ENCODE peak calls at places on chromosome X, in eight cellular contexts. One of them, this sample, is unnamed.

GRCh38 chrX:3697701-3698279 is 15.7 kb downstream of the PRKX start:
- DNase-seq in DND-41: no peak
- DNase-seq in A549: no peak
- DNase-seq in OCI-LY7: no peak
- DNase-seq in gastrocnemius medialis: peak
- DNase-seq in GM23338: no peak
- DNase-seq in endothelial cell: no peak
- DNase-seq in heart left ventricle: peak
- DNase-seq in this sample: no peak

GRCh38 chrX:13463608-13464007 is 105.8 kb upstream of the EGFL6 start:
- DNase-seq in DND-41: peak
- DNase-seq in A549: peak
- DNase-seq in OCI-LY7: peak
- DNase-seq in gastrocnemius medialis: peak
- DNase-seq in GM23338: no peak
- DNase-seq in endothelial cell: no peak
- DNase-seq in heart left ventricle: peak
- DNase-seq in this sample: no peak

GRCh38 chrX:44744828-44745227 is 99.0 kb upstream of the DUSP21 start:
- DNase-seq in DND-41: no peak
- DNase-seq in A549: no peak
- DNase-seq in OCI-LY7: no peak
- DNase-seq in gastrocnemius medialis: no peak
- DNase-seq in GM23338: no peak
- DNase-seq in endothelial cell: no peak
- DNase-seq in heart left ventricle: no peak
- DNase-seq in this sample: no peak

GRCh38 chrX:13028871-13029336 is 15.5 kb downstream of the FAM9C start:
- DNase-seq in DND-41: no peak
- DNase-seq in A549: peak
- DNase-seq in OCI-LY7: no peak
- DNase-seq in gastrocnemius medialis: no peak
- DNase-seq in GM23338: peak
- DNase-seq in endothelial cell: no peak
- DNase-seq in heart left ventricle: no peak
- DNase-seq in this sample: no peak

GRCh38 chrX:23742693-23743622 is at the start of gene ACOT9:
- DNase-seq in DND-41: peak
- DNase-seq in A549: peak
- DNase-seq in OCI-LY7: peak
- DNase-seq in gastrocnemius medialis: peak
- DNase-seq in GM23338: peak
- DNase-seq in endothelial cell: peak
- DNase-seq in heart left ventricle: peak
- DNase-seq in this sample: peak

GRCh38 chrX:36908801-36909403 is 99.3 kb upstream of the FAM47C start:
- DNase-seq in DND-41: no peak
- DNase-seq in A549: peak
- DNase-seq in OCI-LY7: peak
- DNase-seq in gastrocnemius medialis: no peak
- DNase-seq in GM23338: peak
- DNase-seq in endothelial cell: no peak
- DNase-seq in heart left ventricle: no peak
- DNase-seq in this sample: no peak

GRCh38 chrX:13053171-13053570 is 8.8 kb upstream of the FAM9C start:
- DNase-seq in DND-41: no peak
- DNase-seq in A549: no peak
- DNase-seq in OCI-LY7: no peak
- DNase-seq in gastrocnemius medialis: no peak
- DNase-seq in GM23338: no peak
- DNase-seq in endothelial cell: no peak
- DNase-seq in heart left ventricle: no peak
- DNase-seq in this sample: no peak

GRCh38 chrX:153651540-153652079 is 4.6 kb downstream of the DUSP9 start:
- DNase-seq in DND-41: no peak
- DNase-seq in A549: peak
- DNase-seq in OCI-LY7: peak
- DNase-seq in gastrocnemius medialis: no peak
- DNase-seq in GM23338: peak
- DNase-seq in endothelial cell: no peak
- DNase-seq in heart left ventricle: no peak
- DNase-seq in this sample: no peak

GRCh38 chrX:119549327-119550016 is 15.7 kb downstream of the STEEP1 start:
- DNase-seq in DND-41: no peak
- DNase-seq in A549: no peak
- DNase-seq in OCI-LY7: peak
- DNase-seq in gastrocnemius medialis: no peak
- DNase-seq in GM23338: no peak
- DNase-seq in endothelial cell: no peak
- DNase-seq in heart left ventricle: no peak
- DNase-seq in this sample: no peak

GRCh38 chrX:16737024-16737423 is 17.6 kb downstream of the SYAP1 start:
- DNase-seq in DND-41: no peak
- DNase-seq in A549: no peak
- DNase-seq in OCI-LY7: no peak
- DNase-seq in gastrocnemius medialis: no peak
- DNase-seq in GM23338: no peak
- DNase-seq in endothelial cell: no peak
- DNase-seq in heart left ventricle: no peak
- DNase-seq in this sample: no peak

GRCh38 chrX:129823523-129823922 is 20.2 kb downstream of the ZDHHC9 start:
- DNase-seq in DND-41: no peak
- DNase-seq in A549: no peak
- DNase-seq in OCI-LY7: no peak
- DNase-seq in gastrocnemius medialis: no peak
- DNase-seq in GM23338: no peak
- DNase-seq in endothelial cell: no peak
- DNase-seq in heart left ventricle: no peak
- DNase-seq in this sample: peak

GRCh38 chrX:28205126-28205525 is 223.9 kb upstream of the DCAF8L1 start:
- DNase-seq in DND-41: no peak
- DNase-seq in A549: no peak
- DNase-seq in OCI-LY7: no peak
- DNase-seq in gastrocnemius medialis: no peak
- DNase-seq in GM23338: no peak
- DNase-seq in endothelial cell: no peak
- DNase-seq in heart left ventricle: no peak
- DNase-seq in this sample: no peak

GRCh38 chrX:111352424-111352823 is 59.6 kb downstream of the DCX start:
- DNase-seq in DND-41: no peak
- DNase-seq in A549: peak
- DNase-seq in OCI-LY7: no peak
- DNase-seq in gastrocnemius medialis: peak
- DNase-seq in GM23338: no peak
- DNase-seq in endothelial cell: no peak
- DNase-seq in heart left ventricle: peak
- DNase-seq in this sample: no peak

GRCh38 chrX:154805696-154806091 is 409 bp upstream of the MPP1 start:
- DNase-seq in DND-41: no peak
- DNase-seq in A549: no peak
- DNase-seq in OCI-LY7: no peak
- DNase-seq in gastrocnemius medialis: no peak
- DNase-seq in GM23338: peak
- DNase-seq in endothelial cell: no peak
- DNase-seq in heart left ventricle: no peak
- DNase-seq in this sample: no peak

GRCh38 chrX:120144178-120144844 is 14.1 kb upstream of the RHOXF2 start:
- DNase-seq in DND-41: no peak
- DNase-seq in A549: no peak
- DNase-seq in OCI-LY7: no peak
- DNase-seq in gastrocnemius medialis: no peak
- DNase-seq in GM23338: peak
- DNase-seq in endothelial cell: no peak
- DNase-seq in heart left ventricle: peak
- DNase-seq in this sample: no peak

GRCh38 chrX:68504237-68504636 is 5.4 kb downstream of the YIPF6 start:
- DNase-seq in DND-41: no peak
- DNase-seq in A549: peak
- DNase-seq in OCI-LY7: no peak
- DNase-seq in gastrocnemius medialis: no peak
- DNase-seq in GM23338: no peak
- DNase-seq in endothelial cell: no peak
- DNase-seq in heart left ventricle: no peak
- DNase-seq in this sample: no peak

GRCh38 chrX:47458528-47458927 is 24.5 kb downstream of the ZNF41 start:
- DNase-seq in DND-41: no peak
- DNase-seq in A549: no peak
- DNase-seq in OCI-LY7: no peak
- DNase-seq in gastrocnemius medialis: no peak
- DNase-seq in GM23338: no peak
- DNase-seq in endothelial cell: no peak
- DNase-seq in heart left ventricle: no peak
- DNase-seq in this sample: no peak

GRCh38 chrX:8721536-8721935 is 10.4 kb downstream of the ANOS1 start:
- DNase-seq in DND-41: no peak
- DNase-seq in A549: no peak
- DNase-seq in OCI-LY7: no peak
- DNase-seq in gastrocnemius medialis: no peak
- DNase-seq in GM23338: peak
- DNase-seq in endothelial cell: no peak
- DNase-seq in heart left ventricle: no peak
- DNase-seq in this sample: no peak

DNA sequence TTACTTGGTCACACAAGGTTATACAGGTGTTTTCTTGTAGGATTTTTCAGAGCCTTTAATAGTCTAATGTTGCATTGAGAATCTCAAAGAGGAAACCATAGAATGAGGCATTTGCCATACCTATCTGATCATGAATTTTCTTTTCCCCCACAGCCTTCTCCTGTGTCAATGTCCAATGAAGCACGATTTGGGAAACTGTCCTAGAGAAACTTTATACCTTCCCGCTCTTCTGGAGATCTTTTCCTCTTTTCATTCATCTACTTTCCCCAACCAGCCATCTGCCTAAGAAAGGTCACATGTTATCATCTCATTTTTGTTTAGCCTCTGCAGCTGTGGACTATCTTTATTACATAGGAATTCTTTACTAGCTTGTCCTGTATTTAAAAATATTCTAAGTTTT is 19.9 kb downstream of the VSIG4 start:
- DNase-seq in DND-41: no peak
- DNase-seq in A549: no peak
- DNase-seq in OCI-LY7: no peak
- DNase-seq in gastrocnemius medialis: no peak
- DNase-seq in GM23338: no peak
- DNase-seq in endothelial cell: no peak
- DNase-seq in heart left ventricle: no peak
- DNase-seq in this sample: no peak
- TF ChIP-seq CTCF in DND-41: no peak
- TF ChIP-seq CTCF in A549: no peak
- TF ChIP-seq CTCF in OCI-LY7: no peak
- TF ChIP-seq CTCF in gastrocnemius medialis: no peak
- TF ChIP-seq CTCF in GM23338: no peak
- TF ChIP-seq CTCF in endothelial cell: no peak
- TF ChIP-seq CTCF in heart left ventricle: no peak
- TF ChIP-seq CTCF in this sample: no peak

GRCh38 chrX:136712631-136713030 is 64.7 kb downstream of the CD40LG start:
- DNase-seq in DND-41: no peak
- DNase-seq in A549: no peak
- DNase-seq in OCI-LY7: no peak
- DNase-seq in gastrocnemius medialis: no peak
- DNase-seq in GM23338: peak
- DNase-seq in endothelial cell: no peak
- DNase-seq in heart left ventricle: no peak
- DNase-seq in this sample: no peak

GRCh38 chrX:136710324-136710951 is 62.5 kb downstream of the CD40LG start:
- DNase-seq in DND-41: no peak
- DNase-seq in A549: no peak
- DNase-seq in OCI-LY7: no peak
- DNase-seq in gastrocnemius medialis: no peak
- DNase-seq in GM23338: no peak
- DNase-seq in endothelial cell: no peak
- DNase-seq in heart left ventricle: no peak
- DNase-seq in this sample: no peak

GRCh38 chrX:136711147-136711546 is 63.2 kb downstream of the CD40LG start:
- DNase-seq in DND-41: peak
- DNase-seq in A549: peak
- DNase-seq in OCI-LY7: peak
- DNase-seq in gastrocnemius medialis: peak
- DNase-seq in GM23338: peak
- DNase-seq in endothelial cell: peak
- DNase-seq in heart left ventricle: peak
- DNase-seq in this sample: no peak

GRCh38 chrX:136708348-136708747 is 60.4 kb downstream of the CD40LG start:
- DNase-seq in DND-41: no peak
- DNase-seq in A549: peak
- DNase-seq in OCI-LY7: peak
- DNase-seq in gastrocnemius medialis: no peak
- DNase-seq in GM23338: no peak
- DNase-seq in endothelial cell: no peak
- DNase-seq in heart left ventricle: no peak
- DNase-seq in this sample: no peak
- TF ChIP-seq CTCF in DND-41: peak
- TF ChIP-seq CTCF in A549: peak
- TF ChIP-seq CTCF in OCI-LY7: peak
- TF ChIP-seq CTCF in gastrocnemius medialis: no peak
- TF ChIP-seq CTCF in GM23338: no peak
- TF ChIP-seq CTCF in endothelial cell: peak
- TF ChIP-seq CTCF in heart left ventricle: peak
- TF ChIP-seq CTCF in this sample: peak

DNA sequence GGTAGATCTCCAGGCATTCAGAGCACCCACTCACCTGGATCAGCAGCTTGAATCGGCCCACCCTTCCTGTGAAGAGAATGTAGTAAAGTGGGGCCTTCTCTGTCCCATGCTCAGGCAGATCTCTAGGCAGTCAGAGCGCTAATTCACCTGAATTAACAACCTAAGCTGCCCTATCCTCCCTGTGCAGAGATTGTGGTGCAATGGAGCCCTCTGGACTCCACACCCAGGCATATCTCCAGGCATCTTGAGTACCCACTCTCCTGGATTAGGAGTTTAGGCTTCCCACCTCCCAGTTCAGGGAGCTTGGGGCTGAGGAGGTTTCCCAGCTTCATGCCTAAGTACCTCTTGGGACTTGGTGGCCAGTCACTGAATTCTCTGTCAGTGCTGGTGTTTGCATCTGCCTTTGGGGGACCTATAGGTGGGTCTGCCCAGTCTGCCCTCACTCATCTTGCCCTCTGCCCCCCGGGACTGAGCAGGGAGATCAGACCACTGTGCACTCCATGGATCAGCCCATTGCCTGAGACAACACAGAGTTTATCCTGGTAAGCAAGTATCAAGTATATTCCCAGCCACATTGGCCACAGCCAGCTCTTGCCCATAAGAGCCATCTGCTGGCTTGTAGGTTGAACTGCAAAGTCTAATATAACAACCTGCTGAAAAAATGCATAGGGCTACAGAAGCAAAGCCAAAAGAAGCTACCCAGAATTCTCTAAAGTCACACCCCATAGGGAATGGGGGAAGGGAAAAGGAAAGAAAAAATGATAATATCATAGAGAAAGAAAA is 372.9 kb downstream of the KLHL13 start:
- DNase-seq in DND-41: no peak
- DNase-seq in A549: peak
- DNase-seq in OCI-LY7: peak
- DNase-seq in gastrocnemius medialis: no peak
- DNase-seq in GM23338: peak
- DNase-seq in endothelial cell: peak
- DNase-seq in heart left ventricle: no peak
- DNase-seq in this sample: no peak
- TF ChIP-seq CTCF in DND-41: peak
- TF ChIP-seq CTCF in A549: no peak
- TF ChIP-seq CTCF in OCI-LY7: peak
- TF ChIP-seq CTCF in gastrocnemius medialis: no peak
- TF ChIP-seq CTCF in GM23338: peak
- TF ChIP-seq CTCF in endothelial cell: peak
- TF ChIP-seq CTCF in heart left ventricle: peak
- TF ChIP-seq CTCF in this sample: no peak

GRCh38 chrX:110002300-110003166 is at the start of gene TMEM164:
- DNase-seq in DND-41: peak
- DNase-seq in A549: peak
- DNase-seq in OCI-LY7: peak
- DNase-seq in gastrocnemius medialis: peak
- DNase-seq in GM23338: peak
- DNase-seq in endothelial cell: peak
- DNase-seq in heart left ventricle: peak
- DNase-seq in this sample: peak
- TF ChIP-seq CTCF in DND-41: no peak
- TF ChIP-seq CTCF in A549: no peak
- TF ChIP-seq CTCF in OCI-LY7: no peak
- TF ChIP-seq CTCF in gastrocnemius medialis: no peak
- TF ChIP-seq CTCF in GM23338: no peak
- TF ChIP-seq CTCF in endothelial cell: no peak
- TF ChIP-seq CTCF in heart left ventricle: peak
- TF ChIP-seq CTCF in this sample: no peak

This sample was measured in CD14-positive monocyte.